ENCODE peak calls at places on chromosome 19, in five cellular contexts. G, D, R, E and M are unnamed samples.

GRCh38 chr19:48970923-48971395 is 5.8 kb downstream of the FTL start:
- DNase-seq in G (peak), D (peak), R (peak), E (peak), M (no peak)

GRCh38 chr19:29379257-29379986 is 146.4 kb upstream of the VSTM2B start:
- DNase-seq in G (no peak), R (no peak), E (no peak), D (no peak), M (no peak)

GRCh38 chr19:1975081-1975480 is 34.1 kb downstream of the CSNK1G2 start:
- DNase-seq in E (no peak), D (no peak), G (peak), R (no peak), M (no peak)

GRCh38 chr19:1746401-1747284 is 6.7 kb upstream of the ONECUT3 start:
- DNase-seq in G (no peak), R (no peak), E (no peak), D (peak), M (no peak)

GRCh38 chr19:47109541-47110375 is 3.8 kb downstream of the ZC3H4 start:
- DNase-seq in R (peak), E (no peak), G (no peak), D (no peak), M (peak)

GRCh38 chr19:13195678-13196077 is 45.5 kb downstream of the IER2 start:
- DNase-seq in D (no peak), G (no peak), R (peak), E (no peak), M (no peak)

GRCh38 chr19:49793561-49793840 is 19.6 kb downstream of the FUZ start:
- DNase-seq in E (no peak), D (no peak), R (no peak), G (no peak), M (no peak)

GRCh38 chr19:42246143-42246868 is 3.9 kb upstream of the GSK3A start:
- DNase-seq in R (no peak), E (peak), D (peak), G (peak), M (no peak)

GRCh38 chr19:42206871-42207755 is 10.4 kb downstream of the DEDD2 start:
- DNase-seq in G (no peak), D (peak), E (no peak), R (no peak), M (peak)

DNA sequence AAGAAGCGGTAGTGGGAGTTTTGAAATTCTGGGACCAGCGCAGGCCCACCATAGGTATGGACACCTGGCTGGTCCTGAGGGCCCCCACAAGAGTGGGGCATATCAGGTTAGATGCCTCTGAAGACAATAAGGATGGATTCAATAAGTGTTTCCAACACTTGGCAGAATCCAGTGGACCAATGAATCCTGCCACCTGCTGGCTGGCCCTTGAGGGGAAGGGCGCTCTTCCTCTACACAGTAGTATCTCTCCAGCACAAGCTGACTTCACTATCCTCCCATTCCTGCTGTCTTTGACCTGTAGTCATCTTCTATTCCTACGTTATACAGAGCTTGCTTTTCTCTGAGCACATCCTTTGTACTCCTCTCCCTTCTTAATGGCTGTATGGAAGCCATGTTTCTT is 199.7 kb upstream of the TSHZ3 start:
- DNase-seq in G (peak), E (no peak), D (no peak), R (peak), M (no peak)
- TF ChIP-seq CTCF in G (no peak), E (no peak), D (peak), R (peak), M (peak)

DNA sequence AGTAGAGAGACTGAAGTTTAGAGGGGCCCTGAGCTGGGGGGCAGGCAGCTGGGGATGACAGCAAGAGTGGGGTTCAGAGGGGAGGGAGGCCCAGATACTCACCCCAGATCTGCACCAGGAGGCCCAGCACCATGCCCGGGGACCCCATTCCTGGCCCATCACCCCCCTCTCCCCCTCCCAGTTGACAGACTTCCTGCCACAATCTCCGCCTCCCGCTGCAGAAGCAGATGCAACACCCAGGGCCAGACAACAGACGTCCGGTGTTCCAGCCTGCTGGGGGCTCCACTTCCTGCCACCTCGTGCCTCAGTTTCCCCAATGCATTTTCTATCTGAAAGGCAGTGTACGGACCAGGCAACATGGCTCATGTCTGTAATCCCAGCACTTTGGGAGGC is at the start of gene TMIGD2:
- DNase-seq in R (no peak), E (no peak), G (no peak), D (no peak), M (no peak)
- H3K4me3 ChIP-seq in R (no peak), E (no peak), G (no peak), D (no peak), M (no peak)

GRCh38 chr19:18049390-18049789 is 37.3 kb downstream of the IL12RB1 start:
- DNase-seq in D (peak), E (peak), G (peak), R (no peak), M (no peak)

GRCh38 chr19:18041054-18041453 is 33.1 kb downstream of the ARRDC2 start:
- DNase-seq in G (no peak), E (no peak), R (no peak), D (no peak), M (no peak)

GRCh38 chr19:18044825-18045304 is 36.9 kb downstream of the ARRDC2 start:
- DNase-seq in G (peak), E (peak), R (peak), D (peak), M (no peak)

GRCh38 chr19:18046066-18046718 is 38.2 kb downstream of the ARRDC2 start:
- DNase-seq in G (no peak), E (no peak), R (no peak), D (peak), M (peak)

GRCh38 chr19:18045307-18046013 is 37.5 kb downstream of the ARRDC2 start:
- DNase-seq in R (peak), D (no peak), G (no peak), E (no peak), M (no peak)
- TF ChIP-seq CTCF in R (peak), D (no peak), G (no peak), E (no peak), M (no peak)

GRCh38 chr19:30448386-30449130 is 76.4 kb downstream of the ZNF536 start:
- DNase-seq in G (no peak), R (no peak), E (no peak), D (no peak), M (no peak)

GRCh38 chr19:30449673-30450072 is 77.5 kb downstream of the ZNF536 start:
- DNase-seq in G (no peak), E (no peak), D (no peak), R (no peak), M (no peak)

GRCh38 chr19:30450945-30451344 is 78.8 kb downstream of the ZNF536 start:
- DNase-seq in D (peak), G (no peak), R (no peak), E (no peak), M (no peak)

GRCh38 chr19:30449191-30449590 is 77.0 kb downstream of the ZNF536 start:
- DNase-seq in E (no peak), D (no peak), R (no peak), G (no peak), M (no peak)

DNA sequence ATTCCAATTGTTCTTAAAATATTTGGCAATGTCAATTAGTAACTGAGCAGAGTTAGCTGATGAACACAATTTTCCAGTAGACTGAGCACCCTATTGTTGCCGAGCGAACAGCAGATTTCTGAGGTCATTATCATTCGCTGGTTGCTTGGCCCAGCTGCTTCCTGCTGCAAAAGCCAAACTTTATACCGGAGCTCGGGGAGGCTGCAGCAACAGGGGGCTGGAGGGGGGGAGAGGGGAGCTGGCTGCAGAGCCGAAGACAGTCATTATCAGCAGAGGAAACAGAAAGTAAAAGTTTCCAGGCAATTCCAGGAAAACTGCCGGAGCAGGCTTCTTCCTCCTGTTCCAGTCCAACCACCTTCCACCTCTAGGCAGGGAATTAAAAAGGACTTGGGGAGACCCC is 77.9 kb downstream of the ZNF536 start:
- DNase-seq in R (no peak), G (peak), E (no peak), D (no peak), M (no peak)
- H3K4me3 ChIP-seq in R (no peak), G (peak), E (peak), D (no peak), M (no peak)